ENCODE peak calls at places on chromosomes 7 and 10, in nine cellular contexts. I is heart left ventricle, Z is A549, A is ovary, L is IMR-90, H is H1, X is body of pancreas, Y is NB4, S is HepG2. N is an unnamed sample.
A peak's percentile ranks its signal among the peaks of the same experiment; 100 is the strongest.

GRCh38 chr10:119469846-119470245 is 72.7 kb downstream of the RGS10 start:
- DNase-seq in X (no peak), Z (no peak), S (no peak), A (no peak), Y (no peak), I (no peak), H (no peak), L (no peak), N (no peak)

GRCh38 chr10:85603167-85603940 is 763.2 kb downstream of the GRID1 start:
- DNase-seq in I (no peak), Z (no peak), L (no peak), X (no peak), A (no peak), S (no peak), Y (no peak), H (no peak), N (no peak)

GRCh38 chr10:70958396-70958795 is 70.0 kb upstream of the PCBD1 start:
- DNase-seq in Y (no peak), X (no peak), A (no peak), H (no peak), I (no peak), S (no peak), L (peak; percentile 25), Z (no peak), N (no peak)

GRCh38 chr10:111118758-111119157 is 41.9 kb downstream of the ADRA2A start:
- DNase-seq in Z (no peak), Y (no peak), A (no peak), S (no peak), I (no peak), X (no peak), H (no peak), L (no peak), N (no peak)

GRCh38 chr10:110129490-110129889 is 77.9 kb upstream of the MXI1 start:
- DNase-seq in I (no peak), L (no peak), A (no peak), H (no peak), S (no peak), Y (no peak), X (no peak), Z (no peak), N (no peak)

GRCh38 chr10:4170633-4171314 is 385.8 kb upstream of the KLF6 start:
- DNase-seq in Y (no peak), H (no peak), X (no peak), L (no peak), Z (no peak), A (no peak), S (no peak), I (no peak), N (no peak)

GRCh38 chr7:44386139-44386913 is 60.9 kb upstream of the CAMK2B start:
- DNase-seq in L (peak; percentile 24), A (no peak), X (no peak), S (no peak), Y (no peak), Z (no peak), H (no peak), I (no peak), N (no peak)

GRCh38 chr10:75547391-75548298 is 116.2 kb downstream of the LRMDA start:
- DNase-seq in H (no peak), Z (no peak), Y (peak; percentile 90), I (no peak), S (no peak), L (peak; percentile 9), X (no peak), A (no peak), N (peak; percentile 27)

GRCh38 chr10:63707254-63707910 is 186.2 kb downstream of the REEP3 start:
- DNase-seq in H (no peak), S (peak; percentile 12), Y (peak; percentile 88), Z (peak; percentile 75), I (no peak), A (no peak), L (peak; percentile 99), X (no peak), N (peak; percentile 60)

GRCh38 chr10:68560916-68561691 is 967 bp downstream of the TET1 start:
- DNase-seq in Y (peak; percentile 54), L (peak; percentile 36), H (no peak), S (peak; percentile 27), Z (no peak), A (peak; percentile 44), X (peak; percentile 19), I (no peak), N (peak; percentile 70)

GRCh38 chr7:74094224-74095095 is 10.9 kb downstream of the LIMK1 start:
- DNase-seq in X (peak; percentile 64), A (peak; percentile 69), I (peak; percentile 87), S (no peak), Z (peak; percentile 92), H (peak; percentile 79), Y (peak; percentile 96), L (peak; percentile 95), N (peak; percentile 96)

GRCh38 chr7:96250776-96251361 is 71.0 kb downstream of the SLC25A13 start:
- DNase-seq in Y (peak; percentile 31), A (no peak), I (no peak), X (no peak), S (no peak), H (no peak), L (no peak), Z (no peak), N (no peak)

GRCh38 chr10:60513281-60513680 is 123.6 kb upstream of the ANK3 start:
- DNase-seq in Z (no peak), X (no peak), I (no peak), H (no peak), A (no peak), S (no peak), L (no peak), Y (peak; percentile 14), N (no peak)

DNA sequence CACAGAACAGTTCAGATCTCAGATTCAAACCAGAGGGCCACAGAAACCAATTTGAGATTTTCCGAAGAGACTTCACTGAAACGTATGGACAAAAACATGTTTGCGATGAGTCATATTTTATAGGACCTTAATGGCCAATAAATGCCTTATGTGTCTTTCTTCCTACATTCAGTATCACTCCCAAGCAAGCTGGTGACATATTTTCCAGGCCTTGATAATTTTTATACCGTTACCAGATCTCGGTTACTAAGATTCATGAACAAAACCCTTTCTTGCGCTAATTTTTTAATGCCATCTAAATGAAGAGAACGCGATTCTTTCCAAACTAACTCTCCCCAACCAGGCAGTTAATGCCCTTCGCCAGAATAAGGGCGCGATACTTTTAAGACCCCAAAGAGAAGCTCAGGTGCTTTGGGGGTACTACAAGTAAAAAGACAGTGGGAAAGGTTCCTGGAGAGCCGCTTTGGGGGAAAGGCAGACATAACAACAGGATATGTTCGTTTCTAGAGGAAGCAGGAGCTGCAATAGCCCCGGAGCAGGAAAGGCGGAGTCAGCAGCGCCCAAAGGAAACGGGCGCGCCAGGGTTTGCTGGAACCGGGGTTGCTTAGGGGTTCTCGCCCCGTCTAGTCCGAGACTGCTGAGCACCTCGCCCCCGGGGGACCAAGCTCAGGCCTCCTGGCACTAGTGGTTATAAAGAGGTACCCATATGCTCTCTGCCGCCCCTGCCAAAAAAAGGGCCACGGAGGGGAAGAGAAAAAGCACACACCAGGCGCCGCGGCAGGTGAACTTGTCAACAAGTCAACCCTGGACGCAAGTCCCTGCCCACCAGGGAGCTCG is 878 bp downstream of the ICA1 start:
- DNase-seq in I (peak; percentile 76), Z (peak; percentile 27), H (no peak), S (no peak), X (peak; percentile 73), A (no peak), Y (peak; percentile 32), L (no peak), N (peak; percentile 35)
- TF ChIP-seq POLR2A in I (no peak), Z (no peak), H (no peak), S (no peak), X (no peak), A (no peak), Y (no peak), L (no peak), N (no peak)

GRCh38 chr7:11847336-11847735 is 15.3 kb upstream of the THSD7A start:
- DNase-seq in Z (no peak), I (no peak), S (no peak), L (no peak), X (no peak), Y (no peak), H (no peak), A (no peak), N (no peak)
- TF ChIP-seq POLR2A in Z (no peak), I (no peak), S (no peak), L (no peak), X (no peak), Y (no peak), H (no peak), A (no peak), N (no peak)

DNA sequence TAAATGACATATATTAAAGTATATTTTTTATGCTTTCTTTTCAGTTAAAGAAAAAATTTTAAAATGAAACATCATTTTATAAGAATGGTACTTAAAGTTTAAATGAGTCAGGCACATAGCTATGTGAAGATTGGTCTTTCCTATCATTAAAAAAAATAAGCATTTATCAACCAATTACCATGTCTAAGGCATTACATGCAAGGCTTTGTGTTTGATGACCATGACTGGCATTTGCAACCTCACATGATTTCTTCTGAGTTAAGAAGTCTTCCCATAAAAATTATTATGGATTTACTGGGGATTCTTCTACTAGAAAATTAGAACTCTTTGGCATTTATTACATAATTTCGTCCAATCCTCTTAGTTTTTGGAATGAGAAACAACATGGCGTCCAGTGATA is 776.1 kb downstream of the MAGI2 start:
- DNase-seq in L (peak; percentile 64), S (no peak), H (no peak), X (no peak), I (no peak), Z (no peak), Y (no peak), A (no peak), N (no peak)
- TF ChIP-seq POLR2A in L (no peak), S (no peak), H (no peak), X (no peak), I (no peak), Z (no peak), Y (no peak), A (no peak), N (no peak)

GRCh38 chr10:132428486-132428885 is 31.5 kb downstream of the PWWP2B start:
- DNase-seq in L (no peak), A (no peak), Y (no peak), I (peak; percentile 34), S (no peak), X (no peak), Z (no peak), H (no peak), N (no peak)
- TF ChIP-seq POLR2A in L (no peak), A (no peak), Y (no peak), I (no peak), S (no peak), X (no peak), Z (no peak), H (no peak), N (no peak)

GRCh38 chr7:143380646-143381426 is at the start of gene ZYX:
- DNase-seq in I (peak; percentile 98), X (peak; percentile 92), L (peak; percentile 95), Z (peak; percentile 92), H (peak; percentile 87), S (peak; percentile 84), A (peak; percentile 96), Y (peak; percentile 99), N (peak; percentile 93)
- TF ChIP-seq POLR2A in I (peak; percentile 63), X (peak; percentile 93), L (peak; percentile 92), Z (peak; percentile 91), H (peak; percentile 84), S (peak; percentile 62), A (peak; percentile 87), Y (peak; percentile 79), N (peak; percentile 97)

N was measured in H54.